ENCODE peak calls at places on chromosomes 3 and 15, in four cellular contexts. R is K562, Z is SK-N-SH, G is HepG2. M is an unnamed sample.

GRCh38 chr3:98885851-98886250 is 15.6 kb downstream of the DCBLD2 start:
- DNase-seq in R (no peak), Z (peak), G (no peak), M (no peak)

GRCh38 chr3:10848261-10848660 is 32.2 kb downstream of the SLC6A11 start:
- DNase-seq in R (no peak), Z (no peak), G (no peak), M (no peak)

GRCh38 chr15:67072951-67073350 is 7.5 kb downstream of the SMAD3 start:
- DNase-seq in R (no peak), Z (no peak), G (no peak), M (no peak)

GRCh38 chr15:56988219-56988618 is 69.8 kb downstream of the TCF12 start:
- DNase-seq in R (no peak), Z (no peak), G (no peak), M (no peak)

GRCh38 chr3:11331101-11331500 is 58.9 kb downstream of the ATG7 start:
- DNase-seq in R (no peak), Z (no peak), G (no peak), M (no peak)

GRCh38 chr3:142896996-142897395 is 8.1 kb upstream of the PCOLCE2 start:
- DNase-seq in R (no peak), Z (no peak), G (no peak), M (no peak)

GRCh38 chr3:173238091-173238490 is 97.1 kb upstream of the SPATA16 start:
- DNase-seq in R (no peak), Z (no peak), G (no peak), M (no peak)

GRCh38 chr3:162338514-162338913 is 841.9 kb downstream of the OTOL1 start:
- DNase-seq in R (no peak), Z (no peak), G (no peak), M (no peak)

GRCh38 chr15:80494311-80494710 is 90.1 kb downstream of the ARNT2 start:
- DNase-seq in R (no peak), Z (no peak), G (peak), M (no peak)

GRCh38 chr3:67624078-67624477 is 30.3 kb downstream of the SUCLG2 start:
- DNase-seq in R (no peak), Z (no peak), G (no peak), M (no peak)

GRCh38 chr3:52986938-52987337 is 58.9 kb downstream of the SFMBT1 start:
- DNase-seq in R (no peak), Z (no peak), G (no peak), M (no peak)

GRCh38 chr3:158458464-158458863 is 112.5 kb upstream of the MLF1 start:
- DNase-seq in R (no peak), Z (no peak), G (no peak), M (no peak)

GRCh38 chr3:37730383-37730782 is 131.3 kb upstream of the CTDSPL start:
- DNase-seq in R (no peak), Z (no peak), G (peak), M (no peak)

GRCh38 chr3:166283856-166284255 is 446.6 kb upstream of the BCHE start:
- DNase-seq in R (no peak), Z (no peak), G (no peak), M (no peak)

GRCh38 chr3:43587303-43587702 is 34.5 kb downstream of the ANO10 start:
- DNase-seq in R (peak), Z (no peak), G (no peak), M (no peak)

GRCh38 chr15:50764331-50765201 is 940 bp downstream of the SPPL2A start:
- DNase-seq in R (no peak), Z (peak), G (no peak), M (peak)

GRCh38 chr3:52293491-52294319 is 6.1 kb downstream of the GLYCTK start:
- DNase-seq in R (no peak), Z (peak), G (no peak), M (no peak)

GRCh38 chr3:141111364-141112150 is 60.4 kb downstream of the SPSB4 start:
- DNase-seq in R (no peak), Z (no peak), G (no peak), M (no peak)

GRCh38 chr3:53613111-53613510 is 118.7 kb downstream of the CACNA1D start:
- DNase-seq in R (no peak), Z (no peak), G (no peak), M (no peak)

GRCh38 chr3:188468196-188468595 is 314.2 kb downstream of the LPP start:
- DNase-seq in R (no peak), Z (no peak), G (no peak), M (no peak)

GRCh38 chr3:101638262-101638745 is 38.6 kb downstream of the ZBTB11 start:
- DNase-seq in R (no peak), Z (no peak), G (peak), M (no peak)

GRCh38 chr15:35533130-35534110 is 12.5 kb downstream of the DPH6 start:
- DNase-seq in R (no peak), Z (no peak), G (no peak), M (no peak)

GRCh38 chr15:89783861-89784685 is 7.9 kb downstream of the MESP2 start:
- DNase-seq in R (no peak), Z (peak), G (no peak), M (no peak)

GRCh38 chr3:27729748-27730611 is 7.9 kb upstream of the EOMES start:
- DNase-seq in R (no peak), Z (no peak), G (no peak), M (no peak)

GRCh38 chr15:75425966-75426500 is 25.5 kb downstream of the SIN3A start:
- DNase-seq in R (no peak), Z (no peak), G (no peak), M (no peak)

GRCh38 chr3:13069495-13069894 is 3.7 kb downstream of the IQSEC1 start:
- DNase-seq in R (no peak), Z (no peak), G (no peak), M (no peak)

GRCh38 chr3:141452045-141452444 is 34.8 kb upstream of the RASA2 start:
- DNase-seq in R (peak), Z (no peak), G (peak), M (no peak)

GRCh38 chr3:116083686-116084085 is 361.6 kb downstream of the LSAMP start:
- DNase-seq in R (no peak), Z (peak), G (no peak), M (no peak)

GRCh38 chr15:41001524-41001923 is 48.3 kb downstream of the CHAC1 start:
- DNase-seq in R (no peak), Z (no peak), G (no peak), M (no peak)

GRCh38 chr3:154430014-154430413 is at the start of gene GPR149:
- DNase-seq in R (no peak), Z (peak), G (no peak), M (peak)

GRCh38 chr15:61829514-61829889 is 230.7 kb downstream of the VPS13C start:
- DNase-seq in R (no peak), Z (no peak), G (no peak), M (no peak)

GRCh38 chr15:87620393-87620792 is 636.1 kb downstream of the NTRK3 start:
- DNase-seq in R (no peak), Z (no peak), G (no peak), M (no peak)

GRCh38 chr15:85029221-85029620 is 47.6 kb downstream of the PDE8A start:
- DNase-seq in R (no peak), Z (no peak), G (no peak), M (no peak)

GRCh38 chr3:178182337-178182761 is 353.9 kb upstream of the KCNMB2 start:
- DNase-seq in R (no peak), Z (peak), G (no peak), M (no peak)

GRCh38 chr3:112298781-112299180 is 4.8 kb upstream of the SLC9C1 start:
- DNase-seq in R (no peak), Z (no peak), G (no peak), M (no peak)

GRCh38 chr3:194985031-194985578 is 285.9 kb downstream of the XXYLT1 start:
- DNase-seq in R (peak), Z (no peak), G (peak), M (no peak)

GRCh38 chr3:126087552-126088175 is 3.7 kb upstream of the SLC41A3 start:
- DNase-seq in R (no peak), Z (no peak), G (no peak), M (no peak)

GRCh38 chr3:108130247-108130646 is 39.4 kb upstream of the CD47 start:
- DNase-seq in R (no peak), Z (no peak), G (no peak), M (no peak)

DNA sequence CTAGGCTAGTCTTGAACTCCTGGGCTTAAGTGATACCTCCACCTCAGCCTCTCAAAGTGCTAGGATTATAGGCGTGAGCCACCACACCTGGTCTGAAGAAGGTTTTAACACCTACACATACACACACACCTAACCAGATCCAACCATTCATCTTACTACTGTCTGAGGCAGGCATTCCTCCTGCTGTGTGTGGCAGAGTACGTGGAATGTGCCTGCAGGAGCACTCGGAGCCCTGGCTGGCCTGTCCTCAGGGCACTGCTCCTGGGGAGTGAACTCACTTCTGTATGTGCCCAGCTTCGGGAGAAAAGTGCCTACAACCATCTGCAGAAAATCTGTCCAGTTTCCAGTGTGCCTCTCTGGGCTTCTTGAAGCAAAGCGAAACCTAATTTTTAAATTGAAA is 58.2 kb upstream of the LIMD1 start:
- DNase-seq in R (no peak), Z (no peak), G (no peak), M (no peak)
- TF ChIP-seq FOXM1 in R (no peak), Z (no peak), G (no peak), M (no peak)

DNA sequence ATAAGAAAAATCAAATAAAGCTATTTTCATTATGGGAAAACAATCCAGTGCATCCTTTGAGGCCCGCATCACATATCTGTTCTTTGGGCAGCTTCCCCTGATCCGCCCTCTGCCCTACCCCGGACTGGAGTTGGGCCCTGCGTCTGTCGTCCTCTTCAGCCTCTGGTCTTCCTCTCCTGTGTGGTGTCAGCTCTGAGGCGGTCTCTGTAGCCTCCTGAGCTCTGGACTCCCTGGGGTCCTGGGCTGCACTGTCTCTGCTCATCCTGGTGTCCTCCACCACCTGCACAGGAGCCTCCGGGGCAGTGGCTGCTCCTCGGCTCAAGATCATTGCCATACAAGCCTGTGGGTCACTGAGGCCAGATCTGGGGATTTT is 7.4 kb upstream of the SNX22 start:
- DNase-seq in R (no peak), Z (no peak), G (no peak), M (no peak)
- TF ChIP-seq FOXM1 in R (no peak), Z (no peak), G (no peak), M (no peak)

DNA sequence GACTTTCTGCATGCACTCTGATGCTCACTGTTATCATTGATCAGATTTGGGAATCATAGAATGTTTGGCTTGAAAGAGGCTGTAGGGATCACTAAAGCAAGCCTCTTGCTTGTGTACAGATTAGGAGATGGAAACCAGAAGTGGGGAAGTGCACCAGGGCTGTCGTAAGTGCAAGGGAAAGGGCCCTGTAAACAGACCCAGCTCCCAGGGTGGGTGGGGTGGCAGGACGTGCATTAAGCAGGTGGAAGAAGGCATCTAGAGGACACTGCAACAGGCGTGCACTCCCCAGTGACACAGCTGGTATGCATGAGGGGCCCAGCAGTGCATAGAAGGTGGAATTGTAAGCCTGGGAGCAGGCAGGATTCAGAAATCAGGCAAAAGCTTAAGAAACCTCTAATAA is 58.0 kb upstream of the SLC7A14 start:
- DNase-seq in R (no peak), Z (peak), G (no peak), M (no peak)
- TF ChIP-seq FOXM1 in R (no peak), Z (no peak), G (no peak), M (no peak)

GRCh38 chr3:58973796-58974195 is 76.0 kb downstream of the CFAP20DC start:
- DNase-seq in R (no peak), Z (no peak), G (no peak), M (no peak)
- TF ChIP-seq FOXM1 in R (no peak), Z (no peak), G (no peak), M (no peak)

M was measured in HEK293T.